ENCODE peak calls at places on chromosome 17, in ten cellular contexts. U is vagina; S is NCI-H226; L is activated effector memory CD4-positive, alpha-beta T cell treated with Interleukin-2 at 50 U/mL for 16 hours; P is heart right ventricle; O is foreskin fibroblast; T is H1; F is sciatic nerve; N is mucosa of gallbladder; B is activated CD4-positive, alpha-beta T cell treated with anti-CD3 and anti-CD28 coated beads, Interleukin-2, amount 50 U/mL, for 1 hour. A is an unnamed sample.

GRCh38 chr17:81941484-81942166 is 4.5 kb upstream of the PYCR1 start:
- DNase-seq in U (no peak), S (no peak), L (no peak), P (peak; percentile 69), O (no peak), T (no peak), F (no peak), N (no peak), B (no peak), A (no peak)

GRCh38 chr17:50514936-50515702 is 6.9 kb downstream of the MYCBPAP start:
- DNase-seq in U (no peak), S (peak; percentile 61), L (no peak), P (no peak), O (peak; percentile 45), T (no peak), F (no peak), N (no peak), B (no peak), A (no peak)

GRCh38 chr17:42979511-42980273 is at the start of gene PTGES3L:
- DNase-seq in U (no peak), S (no peak), L (no peak), P (peak; percentile 67), O (no peak), T (no peak), F (no peak), N (peak; percentile 23), B (no peak), A (peak; percentile 78)

GRCh38 chr17:13157656-13158055 is 139.8 kb upstream of the ELAC2 start:
- DNase-seq in U (no peak), S (no peak), L (no peak), P (no peak), O (no peak), T (no peak), F (no peak), N (no peak), B (no peak), A (no peak)

GRCh38 chr17:1186214-1186820 is 6.5 kb upstream of the ABR start:
- DNase-seq in U (no peak), S (peak; percentile 56), L (no peak), P (no peak), O (peak; percentile 47), T (no peak), F (peak; percentile 59), N (no peak), B (no peak), A (no peak)

GRCh38 chr17:8581002-8581658 is 49.4 kb downstream of the MYH10 start:
- DNase-seq in U (no peak), S (no peak), L (no peak), P (no peak), O (no peak), T (no peak), F (no peak), N (no peak), B (no peak), A (no peak)

GRCh38 chr17:34009946-34010345 is 245.1 kb upstream of the CCL2 start:
- DNase-seq in U (no peak), S (no peak), L (no peak), P (no peak), O (no peak), T (no peak), F (no peak), N (no peak), B (no peak), A (no peak)

GRCh38 chr17:4535667-4536258 is 19.4 kb downstream of the MYBBP1A start:
- DNase-seq in U (no peak), S (no peak), L (no peak), P (no peak), O (no peak), T (no peak), F (peak; percentile 57), N (no peak), B (no peak), A (no peak)

GRCh38 chr17:68248199-68248825 is 469 bp downstream of the AMZ2 start:
- DNase-seq in U (no peak), S (peak; percentile 11), L (no peak), P (no peak), O (peak; percentile 47), T (no peak), F (no peak), N (peak; percentile 59), B (no peak), A (no peak)

GRCh38 chr17:28372203-28372944 is 880 bp downstream of the SARM1 start:
- DNase-seq in U (no peak), S (no peak), L (no peak), P (no peak), O (peak; percentile 30), T (no peak), F (no peak), N (no peak), B (peak; percentile 18), A (no peak)

GRCh38 chr17:2020721-2021120 is 4.4 kb downstream of the RTN4RL1 start:
- DNase-seq in U (no peak), S (no peak), L (no peak), P (peak; percentile 46), O (no peak), T (no peak), F (no peak), N (no peak), B (no peak), A (no peak)

GRCh38 chr17:63929860-63930766 is 2.0 kb downstream of the CD79B start:
- DNase-seq in U (no peak), S (no peak), L (no peak), P (peak; percentile 29), O (no peak), T (no peak), F (no peak), N (peak; percentile 55), B (no peak), A (no peak)

GRCh38 chr17:28792877-28793666 is 49.3 kb downstream of the TRAF4 start:
- DNase-seq in U (no peak), S (no peak), L (no peak), P (no peak), O (no peak), T (no peak), F (no peak), N (no peak), B (no peak), A (no peak)

GRCh38 chr17:46179375-46179999 is 13.7 kb downstream of the KANSL1 start:
- DNase-seq in U (no peak), S (no peak), L (no peak), P (no peak), O (no peak), T (no peak), F (no peak), N (no peak), B (no peak), A (no peak)

GRCh38 chr17:78806451-78806850 is 24.4 kb upstream of the CYTH1 start:
- DNase-seq in U (no peak), S (no peak), L (no peak), P (no peak), O (no peak), T (no peak), F (no peak), N (no peak), B (no peak), A (no peak)